ENCODE peak calls at places on chromosomes 3 and 15, in nine cellular contexts. Y is A549, T is mesendoderm, F is astrocyte, U is Peyer's patch, M is ovary, Q is psoas muscle, P is adipocyte, Z is dorsolateral prefrontal cortex. I is an unnamed sample.

GRCh38 chr3:69967156-69967555 is 32.4 kb upstream of the SAMMSON start:
- DNase-seq in Y (no peak), T (no peak), F (no peak), U (no peak), M (no peak), Q (no peak), P (no peak), Z (no peak), I (no peak)

GRCh38 chr3:113454057-113454456 is 12.8 kb upstream of the CFAP44 start:
- DNase-seq in Y (no peak), T (no peak), F (no peak), U (no peak), M (no peak), Q (no peak), P (no peak), Z (no peak), I (no peak)

GRCh38 chr15:77510066-77511044 is 89.7 kb downstream of the HMG20A start:
- DNase-seq in Y (no peak), T (no peak), F (no peak), U (no peak), M (peak), Q (no peak), P (no peak), Z (no peak), I (no peak)

GRCh38 chr15:27704939-27705514 is 394.1 kb downstream of the OCA2 start:
- DNase-seq in Y (no peak), T (no peak), F (no peak), U (no peak), M (no peak), Q (no peak), P (no peak), Z (peak), I (no peak)

GRCh38 chr15:48005921-48006541 is 114.8 kb upstream of the SLC24A5 start:
- DNase-seq in Y (no peak), T (peak), F (no peak), U (no peak), M (no peak), Q (peak), P (peak), Z (no peak), I (no peak)

GRCh38 chr3:4401441-4401840 is 65.6 kb downstream of the SUMF1 start:
- DNase-seq in Y (no peak), T (no peak), F (no peak), U (no peak), M (no peak), Q (no peak), P (no peak), Z (no peak), I (no peak)

GRCh38 chr3:112629425-112629824 is 11.5 kb downstream of the CCDC80 start:
- DNase-seq in Y (peak), T (peak), F (peak), U (no peak), M (peak), Q (peak), P (peak), Z (peak), I (peak)

GRCh38 chr3:196274585-196274984 is 12.9 kb downstream of the PCYT1A start:
- DNase-seq in Y (no peak), T (no peak), F (peak), U (no peak), M (no peak), Q (no peak), P (no peak), Z (no peak), I (no peak)

GRCh38 chr3:133662256-133662773 is 574 bp upstream of the TOPBP1 start:
- DNase-seq in Y (no peak), T (peak), F (peak), U (no peak), M (no peak), Q (no peak), P (peak), Z (no peak), I (no peak)

GRCh38 chr15:57377478-57377847 is 1.2 kb downstream of the CGNL1 start:
- DNase-seq in Y (peak), T (no peak), F (no peak), U (no peak), M (no peak), Q (no peak), P (no peak), Z (no peak), I (no peak)

GRCh38 chr3:153129426-153129825 is 32.6 kb upstream of the RAP2B start:
- DNase-seq in Y (no peak), T (no peak), F (no peak), U (no peak), M (no peak), Q (no peak), P (no peak), Z (no peak), I (no peak)

GRCh38 chr3:6640907-6641306 is 220.0 kb upstream of the GRM7 start:
- DNase-seq in Y (no peak), T (no peak), F (no peak), U (no peak), M (no peak), Q (no peak), P (no peak), Z (no peak), I (no peak)

GRCh38 chr15:67179411-67179995 is 75.0 kb downstream of the AAGAB start:
- DNase-seq in Y (no peak), T (no peak), F (no peak), U (no peak), M (no peak), Q (no peak), P (no peak), Z (no peak), I (peak)

GRCh38 chr15:42140383-42141070 is 15.9 kb downstream of the PLA2G4F start:
- DNase-seq in Y (no peak), T (peak), F (no peak), U (peak), M (no peak), Q (no peak), P (no peak), Z (peak), I (no peak)

GRCh38 chr3:49469037-49469875 is 811 bp upstream of the DAG1 start:
- DNase-seq in Y (peak), T (peak), F (peak), U (peak), M (peak), Q (peak), P (peak), Z (peak), I (peak)

GRCh38 chr15:46525984-46526725 is 891.3 kb downstream of the SQOR start:
- DNase-seq in Y (no peak), T (no peak), F (no peak), U (no peak), M (no peak), Q (no peak), P (no peak), Z (no peak), I (no peak)

GRCh38 chr15:40368701-40369473 is 10.9 kb downstream of the DISP2 start:
- DNase-seq in Y (no peak), T (no peak), F (no peak), U (no peak), M (no peak), Q (no peak), P (no peak), Z (peak), I (no peak)

GRCh38 chr3:12149029-12149428 is 9.7 kb downstream of the TIMP4 start:
- DNase-seq in Y (no peak), T (no peak), F (no peak), U (peak), M (no peak), Q (peak), P (no peak), Z (no peak), I (no peak)

GRCh38 chr3:13192471-13193213 is 119.4 kb upstream of the IQSEC1 start:
- DNase-seq in Y (peak), T (peak), F (no peak), U (peak), M (no peak), Q (no peak), P (peak), Z (no peak), I (no peak)

GRCh38 chr3:87435926-87436630 is 159.7 kb upstream of the POU1F1 start:
- DNase-seq in Y (no peak), T (no peak), F (peak), U (no peak), M (no peak), Q (no peak), P (peak), Z (no peak), I (no peak)

GRCh38 chr3:50587373-50587772 is 18.1 kb downstream of the HEMK1 start:
- DNase-seq in Y (no peak), T (no peak), F (no peak), U (no peak), M (no peak), Q (no peak), P (no peak), Z (no peak), I (peak)

GRCh38 chr15:59995568-59996349 is 8.4 kb upstream of the FOXB1 start:
- DNase-seq in Y (no peak), T (peak), F (no peak), U (no peak), M (no peak), Q (no peak), P (no peak), Z (no peak), I (no peak)

GRCh38 chr3:71863563-71864190 is 78.7 kb upstream of the PROK2 start:
- DNase-seq in Y (no peak), T (no peak), F (no peak), U (no peak), M (no peak), Q (no peak), P (no peak), Z (no peak), I (no peak)

GRCh38 chr15:48940508-48940907 is 23.2 kb downstream of the SHC4 start:
- DNase-seq in Y (no peak), T (no peak), F (peak), U (no peak), M (no peak), Q (no peak), P (peak), Z (no peak), I (no peak)

GRCh38 chr15:81930582-81931369 is 115.0 kb downstream of the MEX3B start:
- DNase-seq in Y (no peak), T (peak), F (no peak), U (no peak), M (no peak), Q (no peak), P (no peak), Z (no peak), I (no peak)

GRCh38 chr15:26453914-26454313 is 319.0 kb downstream of the GABRB3 start:
- DNase-seq in Y (no peak), T (peak), F (no peak), U (no peak), M (no peak), Q (no peak), P (no peak), Z (no peak), I (no peak)

GRCh38 chr3:105793040-105793439 is 75.8 kb downstream of the CBLB start:
- DNase-seq in Y (no peak), T (peak), F (peak), U (no peak), M (no peak), Q (no peak), P (no peak), Z (no peak), I (no peak)

GRCh38 chr3:140113983-140114923 is 179.3 kb downstream of the CLSTN2 start:
- DNase-seq in Y (no peak), T (no peak), F (no peak), U (no peak), M (no peak), Q (no peak), P (no peak), Z (no peak), I (no peak)

GRCh38 chr15:62740141-62741004 is 302.2 kb upstream of the TPM1 start:
- DNase-seq in Y (peak), T (peak), F (peak), U (no peak), M (no peak), Q (no peak), P (no peak), Z (peak), I (no peak)

GRCh38 chr15:39586387-39587171 is 5.7 kb downstream of the THBS1 start:
- DNase-seq in Y (no peak), T (no peak), F (peak), U (no peak), M (no peak), Q (no peak), P (peak), Z (no peak), I (no peak)

GRCh38 chr3:113234688-113235260 is 23.4 kb downstream of the BOC start:
- DNase-seq in Y (no peak), T (peak), F (no peak), U (no peak), M (no peak), Q (no peak), P (no peak), Z (no peak), I (no peak)

GRCh38 chr15:98713585-98714001 is 65.3 kb downstream of the IGF1R start:
- DNase-seq in Y (no peak), T (peak), F (no peak), U (no peak), M (no peak), Q (no peak), P (no peak), Z (no peak), I (no peak)

GRCh38 chr15:92808611-92809063 is 91.5 kb upstream of the CHD2 start:
- DNase-seq in Y (no peak), T (peak), F (peak), U (no peak), M (peak), Q (peak), P (peak), Z (peak), I (peak)
- H3K4me3 ChIP-seq in Y (peak), T (peak), F (no peak), U (peak), M (peak), Q (peak), P (peak), Z (peak), I (peak)

GRCh38 chr3:114622001-114622400 is 328.2 kb downstream of the TIGIT start:
- DNase-seq in Y (no peak), T (no peak), F (peak), U (no peak), M (no peak), Q (no peak), P (no peak), Z (no peak), I (no peak)

GRCh38 chr3:114623420-114624046 is 329.7 kb downstream of the TIGIT start:
- DNase-seq in Y (no peak), T (no peak), F (no peak), U (no peak), M (peak), Q (no peak), P (peak), Z (no peak), I (peak)

GRCh38 chr3:114626751-114627150 is 332.9 kb downstream of the TIGIT start:
- DNase-seq in Y (no peak), T (no peak), F (peak), U (no peak), M (no peak), Q (no peak), P (peak), Z (no peak), I (no peak)

GRCh38 chr3:114624676-114625181 is 330.9 kb downstream of the TIGIT start:
- DNase-seq in Y (peak), T (peak), F (peak), U (peak), M (peak), Q (peak), P (peak), Z (peak), I (peak)

DNA sequence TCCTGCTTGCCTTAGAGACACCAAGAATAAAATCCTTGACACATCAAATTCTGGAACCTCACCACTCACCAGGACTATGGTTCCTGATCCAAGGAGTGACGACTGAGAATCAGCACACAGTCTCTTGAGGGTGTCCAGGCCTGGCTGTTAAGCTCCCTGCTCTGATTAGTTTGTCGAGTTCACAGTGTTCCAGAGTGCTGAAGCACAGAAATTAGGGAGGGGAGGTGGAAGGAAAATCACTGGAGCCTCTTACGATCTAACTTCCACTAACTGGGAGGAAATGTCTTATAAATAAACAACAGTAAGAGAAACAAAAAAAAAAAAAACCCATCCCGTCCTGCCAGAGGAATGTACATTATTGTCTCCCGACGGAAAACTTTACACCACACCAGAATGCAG is 330.2 kb downstream of the TIGIT start:
- DNase-seq in Y (no peak), T (no peak), F (peak), U (no peak), M (peak), Q (peak), P (peak), Z (no peak), I (peak)
- H3K4me3 ChIP-seq in Y (peak), T (no peak), F (peak), U (peak), M (peak), Q (peak), P (peak), Z (peak), I (peak)

GRCh38 chr15:101559938-101560337 is 70.4 kb upstream of the PCSK6 start:
- DNase-seq in Y (no peak), T (no peak), F (no peak), U (no peak), M (no peak), Q (no peak), P (no peak), Z (no peak), I (no peak)
- H3K4me3 ChIP-seq in Y (no peak), T (no peak), F (no peak), U (no peak), M (no peak), Q (no peak), P (no peak), Z (no peak), I (no peak)

DNA sequence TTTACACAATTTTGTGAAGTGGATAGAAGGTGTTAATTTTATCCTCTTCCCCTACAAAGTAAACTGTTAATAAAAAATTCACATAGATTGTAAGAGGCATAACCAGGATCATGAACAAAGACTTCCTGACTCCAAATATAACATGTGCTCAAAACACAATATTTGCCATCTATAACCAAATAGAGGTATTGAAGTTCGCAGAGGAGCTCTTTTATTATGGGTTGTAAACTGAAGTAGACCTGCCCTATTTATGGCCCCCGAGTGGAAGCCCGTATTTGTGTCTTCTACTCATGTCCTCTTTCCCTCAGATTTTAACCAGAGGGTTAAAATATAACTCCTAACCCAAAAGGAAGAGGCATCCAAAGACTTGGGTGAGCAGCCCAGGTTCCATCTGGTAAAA is 285.6 kb upstream of the COL8A1 start:
- DNase-seq in Y (no peak), T (no peak), F (no peak), U (no peak), M (no peak), Q (no peak), P (no peak), Z (no peak), I (no peak)
- H3K4me3 ChIP-seq in Y (no peak), T (no peak), F (no peak), U (no peak), M (no peak), Q (no peak), P (no peak), Z (no peak), I (no peak)

GRCh38 chr3:65107174-65107573 is 419.4 kb upstream of the ADAMTS9 start:
- DNase-seq in Y (no peak), T (no peak), F (peak), U (no peak), M (no peak), Q (no peak), P (peak), Z (no peak), I (no peak)

GRCh38 chr3:65098400-65098799 is 410.6 kb upstream of the ADAMTS9 start:
- DNase-seq in Y (no peak), T (no peak), F (no peak), U (no peak), M (no peak), Q (no peak), P (no peak), Z (no peak), I (no peak)

GRCh38 chr3:65096110-65096509 is 408.3 kb upstream of the ADAMTS9 start:
- DNase-seq in Y (no peak), T (no peak), F (no peak), U (no peak), M (no peak), Q (no peak), P (no peak), Z (no peak), I (no peak)

GRCh38 chr3:65101450-65101849 is 413.6 kb upstream of the ADAMTS9 start:
- DNase-seq in Y (no peak), T (no peak), F (peak), U (no peak), M (no peak), Q (no peak), P (no peak), Z (no peak), I (no peak)
- H3K4me3 ChIP-seq in Y (no peak), T (no peak), F (no peak), U (no peak), M (no peak), Q (no peak), P (no peak), Z (no peak), I (no peak)

GRCh38 chr3:45035441-45036301 is 9.6 kb downstream of the CLEC3B start:
- DNase-seq in Y (no peak), T (peak), F (no peak), U (peak), M (peak), Q (peak), P (peak), Z (peak), I (peak)
- H3K4me3 ChIP-seq in Y (no peak), T (no peak), F (peak), U (peak), M (peak), Q (peak), P (peak), Z (peak), I (peak)

DNA sequence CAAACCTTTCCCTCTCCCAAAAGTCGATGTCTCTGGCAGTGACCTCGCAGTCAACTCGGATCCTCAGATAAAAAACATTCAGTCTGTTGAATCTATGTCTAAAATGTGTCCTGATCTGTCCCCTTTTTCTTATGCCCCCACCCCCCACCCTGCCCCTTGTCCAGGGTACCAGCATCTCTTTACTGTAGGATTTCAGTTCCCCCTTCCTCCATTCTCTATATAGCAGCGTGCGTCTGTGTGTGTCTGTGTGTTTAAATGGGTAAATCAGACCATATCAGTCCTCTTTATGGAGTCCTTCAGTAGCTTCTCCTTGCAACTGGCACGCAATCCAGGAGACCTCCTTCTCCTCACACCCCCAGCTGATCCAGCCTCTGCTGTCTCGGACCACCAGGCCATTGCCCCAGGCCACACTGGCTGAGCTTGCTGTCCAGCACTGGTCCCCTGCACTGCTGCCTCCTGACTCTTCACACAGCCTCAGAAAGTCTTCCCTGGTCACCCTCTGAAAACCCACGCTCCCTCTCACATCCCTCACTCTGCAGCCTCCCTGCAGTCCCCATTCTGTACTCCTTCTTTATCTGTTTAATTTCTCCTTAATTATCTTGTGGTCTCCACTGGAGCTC is 1.5 kb downstream of the LRRK1 start:
- DNase-seq in Y (no peak), T (no peak), F (no peak), U (no peak), M (no peak), Q (no peak), P (no peak), Z (no peak), I (no peak)
- H3K4me3 ChIP-seq in Y (peak), T (no peak), F (no peak), U (no peak), M (no peak), Q (peak), P (peak), Z (peak), I (no peak)

GRCh38 chr3:8507496-8507895 is 5.9 kb downstream of the LMCD1 start:
- DNase-seq in Y (no peak), T (no peak), F (no peak), U (no peak), M (no peak), Q (no peak), P (no peak), Z (no peak), I (no peak)
- H3K4me3 ChIP-seq in Y (no peak), T (no peak), F (no peak), U (no peak), M (no peak), Q (no peak), P (no peak), Z (no peak), I (no peak)

DNA sequence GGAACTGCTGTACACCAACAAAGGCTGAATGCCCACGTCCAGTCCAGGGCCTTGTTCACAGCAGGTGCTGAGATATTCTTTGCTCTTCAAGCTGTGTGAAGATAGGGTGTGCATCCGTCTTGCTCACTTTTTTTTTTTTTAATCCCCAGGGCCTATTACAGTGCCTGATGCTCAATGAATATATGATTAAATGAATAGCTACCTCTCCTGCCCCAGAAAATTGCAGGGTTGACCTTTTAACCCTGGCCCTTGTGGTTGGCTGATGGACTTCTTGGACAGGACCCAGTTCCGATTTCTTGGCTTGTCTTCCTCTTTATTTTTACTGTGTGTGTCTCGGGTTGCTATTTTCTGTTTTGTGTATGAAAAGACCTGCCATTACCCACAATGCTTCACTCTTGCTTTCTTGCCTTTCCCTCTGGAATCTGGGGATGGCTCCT is 2.9 kb upstream of the FYTTD1 start:
- DNase-seq in Y (no peak), T (no peak), F (no peak), U (no peak), M (no peak), Q (no peak), P (no peak), Z (no peak), I (no peak)
- H3K4me3 ChIP-seq in Y (no peak), T (no peak), F (no peak), U (no peak), M (no peak), Q (peak), P (no peak), Z (no peak), I (no peak)

I was measured in right cardiac atrium.